ENCODE peak calls at places on chromosomes 12 and 14, in four cellular contexts. X is RPMI8226; Z is NAMALWA; R is stimulated activated naive CD8-positive, alpha-beta T cell treated with anti-CD3 and anti-CD28 coated beads, Interleukin-15, amount 100 ng/mL, for 72 hours. P is an unnamed sample.

GRCh38 chr14:72701610-72702009 is 192.3 kb downstream of the DPF3 start:
- DNase-seq in X (no peak), R (no peak), Z (no peak), P (no peak)

GRCh38 chr12:32947203-32947795 is 50.7 kb upstream of the PKP2 start:
- DNase-seq in Z (peak), X (no peak), R (no peak), P (no peak)

GRCh38 chr12:47276253-47277070 is 196.7 kb upstream of the AMIGO2 start:
- DNase-seq in Z (peak), X (peak), R (peak), P (peak)

GRCh38 chr12:117192057-117192456 is 1.8 kb upstream of the FBXO21 start:
- DNase-seq in Z (no peak), R (no peak), X (no peak), P (no peak)

GRCh38 chr14:90546767-90547166 is 149.9 kb downstream of the CALM1 start:
- DNase-seq in Z (no peak), R (no peak), X (no peak), P (no peak)

GRCh38 chr12:89756638-89757321 is 48.1 kb upstream of the ATP2B1 start:
- DNase-seq in X (peak), Z (peak), R (peak), P (peak)

GRCh38 chr14:68966872-68967301 is 12.2 kb downstream of the ACTN1 start:
- DNase-seq in Z (no peak), X (no peak), R (no peak), P (no peak)

GRCh38 chr14:73264080-73264895 is 27.0 kb downstream of the PAPLN start:
- DNase-seq in R (no peak), Z (no peak), X (no peak), P (no peak)

GRCh38 chr14:100442473-100443260 is 119.5 kb downstream of the SLC25A47 start:
- DNase-seq in Z (no peak), R (no peak), X (no peak), P (no peak)

GRCh38 chr12:71799105-71799504 is 40.5 kb upstream of the TBC1D15 start:
- DNase-seq in Z (no peak), X (no peak), R (no peak), P (no peak)

GRCh38 chr14:25046301-25046943 is 3.5 kb downstream of the STXBP6 start:
- DNase-seq in X (no peak), R (no peak), Z (no peak), P (no peak)

GRCh38 chr14:54219281-54220121 is 177.3 kb upstream of the CDKN3 start:
- DNase-seq in Z (no peak), X (no peak), R (no peak), P (no peak)

GRCh38 chr12:71873821-71874220 is 34.3 kb downstream of the TBC1D15 start:
- DNase-seq in X (no peak), Z (no peak), R (no peak), P (no peak)

GRCh38 chr14:29783556-29783955 is 144.1 kb downstream of the PRKD1 start:
- DNase-seq in Z (no peak), R (no peak), X (no peak), P (no peak)

GRCh38 chr12:68761901-68762630 is 16.1 kb downstream of the SLC35E3 start:
- DNase-seq in R (no peak), Z (no peak), X (no peak), P (no peak)

GRCh38 chr12:103924761-103925641 is 5.2 kb upstream of the HSP90B1 start:
- DNase-seq in Z (no peak), R (peak), X (no peak), P (peak)

GRCh38 chr12:52261211-52261484 is 13.3 kb upstream of the KRT86 start:
- DNase-seq in Z (no peak), R (no peak), X (no peak), P (no peak)

GRCh38 chr12:53989227-53990113 is 4.5 kb downstream of the HOXC10 start:
- DNase-seq in Z (peak), R (peak), X (peak), P (peak)

GRCh38 chr12:105385141-105385540 is 54.6 kb downstream of the C12orf75 start:
- DNase-seq in R (no peak), Z (no peak), X (no peak), P (no peak)

GRCh38 chr12:53938276-53939140 is at the start of gene HOXC13:
- DNase-seq in Z (peak), R (peak), X (peak), P (no peak)

GRCh38 chr14:93496856-93497255 is 66.1 kb downstream of the UNC79 start:
- DNase-seq in Z (no peak), X (no peak), R (no peak), P (no peak)

GRCh38 chr12:116876151-116876869 is 4.9 kb downstream of the HRK start:
- DNase-seq in X (no peak), R (no peak), Z (no peak), P (no peak)

GRCh38 chr12:128830505-128830893 is 6.7 kb upstream of the SLC15A4 start:
- DNase-seq in X (peak), Z (peak), R (peak), P (peak)

GRCh38 chr12:46519407-46519806 is 146.8 kb upstream of the SLC38A2 start:
- DNase-seq in Z (no peak), R (no peak), X (no peak), P (no peak)

GRCh38 chr12:75478395-75478794 is 2.2 kb upstream of the GLIPR1 start:
- DNase-seq in Z (no peak), R (peak), X (no peak), P (no peak)

GRCh38 chr12:15778126-15778525 is 11.1 kb downstream of the EPS8 start:
- DNase-seq in X (no peak), Z (no peak), R (no peak), P (no peak)

GRCh38 chr12:22990501-22990900 is 365.5 kb downstream of the ETNK1 start:
- DNase-seq in R (no peak), Z (no peak), X (no peak), P (no peak)

GRCh38 chr12:132557969-132558856 is 52.2 kb downstream of the LRCOL1 start:
- DNase-seq in Z (no peak), R (no peak), X (no peak), P (no peak)

GRCh38 chr12:6267007-6267721 is 43.3 kb upstream of the PLEKHG6 start:
- DNase-seq in X (peak), R (peak), Z (no peak), P (no peak)

GRCh38 chr12:104462931-104463339 is 6.2 kb downstream of the CHST11 start:
- DNase-seq in R (peak), Z (peak), X (peak), P (peak)

GRCh38 chr12:111444706-111445310 is 39.1 kb downstream of the SH2B3 start:
- DNase-seq in X (peak), R (peak), Z (peak), P (peak)

GRCh38 chr12:121980211-121980891 is 41.3 kb upstream of the BCL7A start:
- DNase-seq in R (no peak), Z (peak), X (peak), P (peak)

GRCh38 chr12:70120970-70121369 is 122.3 kb upstream of the CNOT2 start:
- DNase-seq in R (no peak), X (no peak), Z (no peak), P (no peak)

GRCh38 chr12:119693006-119693405 is 25.1 kb downstream of the PRKAB1 start:
- DNase-seq in X (no peak), Z (no peak), R (no peak), P (no peak)

GRCh38 chr14:52131640-52132320 is 62.9 kb upstream of the NID2 start:
- DNase-seq in R (peak), X (peak), Z (peak), P (no peak)

GRCh38 chr14:54471641-54472040 is 17.1 kb downstream of the GMFB start:
- DNase-seq in X (no peak), R (no peak), Z (no peak), P (no peak)

GRCh38 chr12:62581288-62582064 is 114.8 kb downstream of the MON2 start:
- DNase-seq in Z (peak), R (no peak), X (peak), P (peak)

GRCh38 chr12:26277511-26278246 is 82.3 kb downstream of the SSPN start:
- DNase-seq in R (no peak), Z (no peak), X (no peak), P (no peak)

GRCh38 chr14:68365228-68365627 is 427.6 kb downstream of the ZFP36L1 start:
- DNase-seq in Z (no peak), X (no peak), R (no peak), P (no peak)